ENCODE peak calls at places on chromosomes 16 and 17, in six cellular contexts. P is esophagus muscularis mucosa; A is NCI-H510A; V is activated T-cell treated with anti-CD3 and anti-CD28 coated beads, Interleukin-2, amount 50 U/mL, for 72 hours; X is NCI-H446 treated with DMSO at 0.1 percent for 48 hours; W is CD8-positive, alpha-beta T cell. Q is an unnamed sample.
A peak's percentile ranks its signal among the peaks of the same experiment; 100 is the strongest.

GRCh38 chr16:85229869-85230416 is 117.7 kb upstream of the CIBAR2 start:
- DNase-seq in A (no peak), P (no peak), V (no peak), X (no peak), W (no peak), Q (no peak)

GRCh38 chr16:5415123-5415522 is 317.5 kb upstream of the EEF2KMT start:
- DNase-seq in W (no peak), A (no peak), V (no peak), P (no peak), X (no peak), Q (no peak)

GRCh38 chr17:41512789-41513547 is 5.7 kb downstream of the KRT15 start:
- DNase-seq in A (no peak), X (no peak), P (no peak), W (no peak), V (no peak), Q (no peak)

GRCh38 chr17:3882276-3882675 is 10.6 kb downstream of the CAMKK1 start:
- DNase-seq in V (no peak), W (no peak), P (no peak), X (no peak), A (no peak), Q (no peak)

GRCh38 chr17:63289931-63290330 is 156.2 kb downstream of the CYB561 start:
- DNase-seq in X (no peak), W (no peak), V (no peak), A (no peak), P (no peak), Q (no peak)

GRCh38 chr17:57440522-57441269 is 184.4 kb downstream of the MSI2 start:
- DNase-seq in P (no peak), X (no peak), A (peak; percentile 56), V (peak; percentile 91), W (peak; percentile 89), Q (peak; percentile 80)

GRCh38 chr17:5680766-5681165 is 96.5 kb upstream of the NLRP1 start:
- DNase-seq in X (no peak), V (no peak), A (no peak), W (no peak), P (no peak), Q (no peak)

GRCh38 chr17:15952048-15952532 is 7.2 kb downstream of the ADORA2B start:
- DNase-seq in X (no peak), W (no peak), P (no peak), V (no peak), A (no peak), Q (no peak)

GRCh38 chr17:8479431-8479947 is 43.8 kb downstream of the NDEL1 start:
- DNase-seq in V (no peak), W (no peak), P (no peak), A (no peak), X (no peak), Q (no peak)

GRCh38 chr16:11238272-11239202 is 17.5 kb downstream of the SOCS1 start:
- DNase-seq in W (no peak), X (no peak), V (no peak), P (no peak), A (no peak), Q (peak; percentile 51)

GRCh38 chr17:55668581-55668980 is 54.1 kb downstream of the TMEM100 start:
- DNase-seq in W (no peak), V (no peak), X (no peak), A (no peak), P (no peak), Q (no peak)

GRCh38 chr16:30760160-30760559 is 1.7 kb downstream of the CFAP119 start:
- DNase-seq in X (no peak), V (no peak), P (no peak), A (no peak), W (no peak), Q (no peak)

GRCh38 chr17:14320098-14320497 is 19.2 kb downstream of the HS3ST3B1 start:
- DNase-seq in W (no peak), P (no peak), X (no peak), A (no peak), V (no peak), Q (no peak)

GRCh38 chr17:45851873-45852272 is 7.2 kb downstream of the SPPL2C start:
- DNase-seq in X (no peak), V (no peak), P (no peak), W (no peak), A (no peak), Q (no peak)

GRCh38 chr17:38465420-38466345 is 37.4 kb downstream of the ARHGAP23 start:
- DNase-seq in W (no peak), A (no peak), X (no peak), P (no peak), V (no peak), Q (no peak)

GRCh38 chr16:85611205-85611454 is 2.0 kb upstream of the GSE1 start:
- DNase-seq in A (no peak), W (no peak), V (no peak), X (no peak), P (no peak), Q (no peak)

GRCh38 chr16:14501331-14502255 is 128.5 kb downstream of the PARN start:
- DNase-seq in A (peak; percentile 30), W (no peak), V (no peak), X (peak; percentile 85), P (peak; percentile 95), Q (no peak)

GRCh38 chr17:79983456-79983855 is 52.2 kb downstream of the TBC1D16 start:
- DNase-seq in V (no peak), X (no peak), W (peak; percentile 12), A (no peak), P (no peak), Q (no peak)

GRCh38 chr17:6596941-6597340 is 40.6 kb upstream of the PITPNM3 start:
- DNase-seq in W (no peak), V (no peak), P (no peak), A (no peak), X (no peak), Q (no peak)

GRCh38 chr16:73043828-73044493 is 4.0 kb downstream of the ZFHX3 start:
- DNase-seq in A (no peak), W (no peak), X (no peak), P (no peak), V (no peak), Q (no peak)

GRCh38 chr17:39666231-39666600 is 1.1 kb downstream of the TCAP start:
- DNase-seq in P (no peak), W (no peak), V (no peak), A (no peak), X (no peak), Q (no peak)

GRCh38 chr17:68182940-68183551 is 64.8 kb upstream of the AMZ2 start:
- DNase-seq in A (no peak), X (no peak), V (peak; percentile 77), P (no peak), W (peak; percentile 85), Q (peak; percentile 86)

GRCh38 chr17:19327039-19327776 is 35.3 kb downstream of the B9D1 start:
- DNase-seq in W (no peak), A (no peak), X (no peak), P (no peak), V (no peak), Q (no peak)

GRCh38 chr16:2765462-2766404 is 11.3 kb downstream of the ELOB start:
- DNase-seq in P (no peak), W (no peak), V (no peak), A (no peak), X (no peak), Q (no peak)

GRCh38 chr16:70715113-70715711 is 29.4 kb upstream of the MTSS2 start:
- DNase-seq in W (peak; percentile 1), X (peak; percentile 68), A (no peak), P (no peak), V (no peak), Q (no peak)

GRCh38 chr17:47684025-47684424 is 9.9 kb upstream of the TBKBP1 start:
- DNase-seq in P (no peak), X (no peak), A (no peak), V (no peak), W (no peak), Q (no peak)

GRCh38 chr16:21057875-21058274 is 92.8 kb downstream of the DNAH3 start:
- DNase-seq in W (no peak), P (no peak), A (no peak), X (no peak), V (no peak), Q (no peak)

GRCh38 chr17:2837147-2837561 is 40.9 kb downstream of the RAP1GAP2 start:
- DNase-seq in P (no peak), V (peak; percentile 66), X (no peak), A (no peak), W (peak; percentile 47), Q (peak; percentile 68)

GRCh38 chr16:8730335-8730915 is 56.0 kb downstream of the ABAT start:
- DNase-seq in X (no peak), V (no peak), W (no peak), A (no peak), P (no peak), Q (no peak)

Q was measured in NAMALWA.